ENCODE peak calls at places on chromosomes 13 and 19, in nine cellular contexts. I is GM23338, J is astrocyte, B is small intestine, W is body of pancreas, R is transverse colon, P is heart left ventricle, O is stomach, S is H1. D is an unnamed sample.

GRCh38 chr13:24985102-24985501 is 110.8 kb upstream of the PABPC3 start:
- DNase-seq in I (peak; percentile 50), J (no peak), B (no peak), W (no peak), R (no peak), P (no peak), O (no peak), S (no peak), D (no peak)

GRCh38 chr19:7393459-7393858 is 44.7 kb downstream of the ARHGEF18 start:
- DNase-seq in I (no peak), J (no peak), B (no peak), W (no peak), R (no peak), P (no peak), O (no peak), S (no peak), D (no peak)

GRCh38 chr13:113654591-113655357 is 3.2 kb downstream of the ATP4B start:
- DNase-seq in I (no peak), J (no peak), B (no peak), W (peak; percentile 3), R (peak; percentile 3), P (no peak), O (peak; percentile 22), S (no peak), D (no peak)

GRCh38 chr13:86554066-86554465 is 754.8 kb upstream of the SLITRK6 start:
- DNase-seq in I (no peak), J (no peak), B (no peak), W (no peak), R (no peak), P (no peak), O (no peak), S (no peak), D (no peak)

GRCh38 chr13:36998624-36999041 is 507 bp downstream of the ALG5 start:
- DNase-seq in I (peak; percentile 47), J (no peak), B (peak; percentile 7), W (peak; percentile 28), R (peak; percentile 11), P (peak; percentile 57), O (no peak), S (no peak), D (no peak)

GRCh38 chr13:43487459-43487858 is 299.3 kb downstream of the ENOX1 start:
- DNase-seq in I (no peak), J (no peak), B (no peak), W (no peak), R (no peak), P (no peak), O (no peak), S (no peak), D (no peak)

GRCh38 chr13:102555914-102556553 is 40.8 kb upstream of the TPP2 start:
- DNase-seq in I (peak; percentile 74), J (peak; percentile 10), B (peak; percentile 5), W (no peak), R (no peak), P (no peak), O (no peak), S (no peak), D (peak; percentile 36)

GRCh38 chr13:32314271-32314967 is 744 bp downstream of the ZAR1L start:
- DNase-seq in I (no peak), J (no peak), B (no peak), W (peak; percentile 14), R (peak; percentile 28), P (peak; percentile 81), O (peak; percentile 28), S (no peak), D (no peak)

GRCh38 chr19:21848706-21849105 is 12.7 kb upstream of the ZNF43 start:
- DNase-seq in I (no peak), J (peak; percentile 61), B (no peak), W (no peak), R (no peak), P (no peak), O (no peak), S (no peak), D (peak; percentile 36)

GRCh38 chr19:21856751-21857150 is 20.8 kb upstream of the ZNF43 start:
- DNase-seq in I (peak; percentile 24), J (no peak), B (no peak), W (no peak), R (no peak), P (no peak), O (no peak), S (no peak), D (no peak)

GRCh38 chr19:21850636-21851255 is 14.8 kb upstream of the ZNF43 start:
- DNase-seq in I (no peak), J (no peak), B (no peak), W (no peak), R (no peak), P (no peak), O (no peak), S (no peak), D (no peak)

DNA sequence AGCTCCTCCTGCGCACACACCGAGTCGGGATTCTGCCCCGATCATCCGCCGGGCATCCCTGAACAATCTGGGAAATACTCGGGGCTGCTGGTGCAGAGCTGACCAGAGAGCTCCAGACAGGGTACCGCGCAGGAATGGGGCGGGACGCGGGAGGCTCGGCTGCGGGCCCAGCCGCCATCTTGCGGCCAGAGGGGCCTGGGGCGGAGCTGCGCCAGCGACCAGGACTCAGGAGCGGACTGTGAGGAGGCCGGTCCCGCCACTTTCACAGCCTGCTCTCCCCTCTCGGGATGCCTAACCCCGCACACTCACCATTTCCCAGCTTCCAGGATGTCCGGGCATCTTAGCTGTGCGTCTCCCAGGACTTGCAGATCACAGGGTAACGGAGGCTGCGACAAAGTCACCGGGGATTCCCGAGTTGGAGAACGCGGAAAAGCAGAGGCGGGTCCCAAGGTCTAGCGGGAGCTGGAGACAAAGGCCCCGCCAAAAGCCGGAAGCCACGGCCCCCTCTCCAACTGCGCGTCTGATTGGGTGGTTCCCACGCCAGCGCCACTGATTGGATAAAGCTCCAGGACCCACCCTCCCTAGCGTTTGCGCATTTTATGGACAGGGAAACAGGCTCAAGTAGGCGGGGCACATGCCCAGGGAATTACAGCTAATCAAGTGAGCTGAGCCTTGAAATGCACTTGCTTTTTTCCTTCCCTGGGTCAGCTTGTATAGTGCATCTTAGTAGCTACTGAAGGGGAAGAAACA is 15.8 kb upstream of the ZNF43 start:
- DNase-seq in I (peak; percentile 99), J (peak; percentile 92), B (peak; percentile 91), W (peak; percentile 96), R (peak; percentile 94), P (peak; percentile 96), O (peak; percentile 92), S (peak; percentile 85), D (peak; percentile 96)
- H3K4me3 ChIP-seq in I (peak overlapping the region; percentile 84), J (peak overlapping the region; percentile 79), B (peak overlapping the region; percentile 81), W (peak overlapping the region; percentile 82), R (peak overlapping the region; percentile 73), P (peak overlapping the region; percentile 96), O (peak overlapping the region; percentile 95), S (peak overlapping the region; percentile 92), D (peak overlapping the region; percentile 95)

GRCh38 chr19:30791116-30791515 is 418.9 kb downstream of the ZNF536 start:
- DNase-seq in I (no peak), J (no peak), B (no peak), W (no peak), R (no peak), P (no peak), O (no peak), S (no peak), D (no peak)
- H3K27ac ChIP-seq in I (no peak overlapping the region), J (no peak overlapping the region), B (no peak overlapping the region), W (no peak overlapping the region), R (no peak overlapping the region), P (no peak overlapping the region), O (no peak overlapping the region), S (no peak overlapping the region), D (no peak overlapping the region)

DNA sequence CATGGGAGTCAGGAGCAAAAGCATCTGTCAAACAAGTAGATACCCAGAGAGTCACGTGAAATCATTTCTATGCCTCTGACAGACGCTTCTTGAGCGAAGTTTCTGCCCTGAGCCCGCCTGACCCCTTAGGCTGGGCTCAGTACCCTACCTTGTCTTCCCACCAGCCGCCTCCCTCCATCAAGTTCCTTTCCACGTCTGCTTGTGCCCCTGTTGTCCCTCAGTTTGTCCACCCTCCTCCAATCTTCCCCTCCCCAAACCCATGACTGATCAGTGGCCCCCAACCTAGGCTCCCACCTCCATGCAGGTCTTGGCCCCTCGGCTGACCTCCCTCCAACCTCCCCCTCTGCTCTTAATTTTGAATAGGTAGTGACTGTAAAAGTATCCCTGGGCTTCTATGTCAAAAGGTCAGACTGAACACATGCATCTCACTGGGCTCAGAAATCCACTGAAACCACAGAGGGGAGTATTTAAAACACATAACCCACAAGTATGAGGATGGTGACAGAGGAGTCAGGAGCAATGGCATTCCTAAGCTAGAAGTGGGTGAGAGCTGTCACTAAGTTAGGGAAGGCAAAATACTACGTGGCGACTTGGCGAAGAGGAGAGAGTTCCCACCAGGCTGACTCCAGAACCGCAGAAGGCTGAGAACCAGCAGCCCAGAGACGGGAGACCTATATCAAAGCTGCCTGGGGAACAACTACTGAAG is 1.7 kb upstream of the ZNF446 start:
- DNase-seq in I (no peak), J (peak; percentile 89), B (no peak), W (no peak), R (no peak), P (no peak), O (no peak), S (no peak), D (peak; percentile 76)
- H3K4me3 ChIP-seq in I (peak overlapping the region; percentile 82), J (peak overlapping the region; percentile 69), B (no peak overlapping the region), W (no peak overlapping the region), R (no peak overlapping the region), P (no peak overlapping the region), O (no peak overlapping the region), S (no peak overlapping the region), D (no peak overlapping the region)

GRCh38 chr13:26602783-26603182 is 45.3 kb downstream of the WASF3 start:
- DNase-seq in I (no peak), J (no peak), B (no peak), W (no peak), R (no peak), P (no peak), O (no peak), S (no peak), D (no peak)

GRCh38 chr13:26601669-26602068 is 44.2 kb downstream of the WASF3 start:
- DNase-seq in I (no peak), J (peak; percentile 49), B (no peak), W (no peak), R (no peak), P (no peak), O (no peak), S (no peak), D (peak; percentile 43)

GRCh38 chr13:26599885-26600284 is 42.4 kb downstream of the WASF3 start:
- DNase-seq in I (no peak), J (no peak), B (no peak), W (no peak), R (no peak), P (no peak), O (no peak), S (no peak), D (no peak)

GRCh38 chr13:26599403-26599802 is 41.9 kb downstream of the WASF3 start:
- DNase-seq in I (no peak), J (no peak), B (no peak), W (no peak), R (no peak), P (no peak), O (no peak), S (no peak), D (no peak)

DNA sequence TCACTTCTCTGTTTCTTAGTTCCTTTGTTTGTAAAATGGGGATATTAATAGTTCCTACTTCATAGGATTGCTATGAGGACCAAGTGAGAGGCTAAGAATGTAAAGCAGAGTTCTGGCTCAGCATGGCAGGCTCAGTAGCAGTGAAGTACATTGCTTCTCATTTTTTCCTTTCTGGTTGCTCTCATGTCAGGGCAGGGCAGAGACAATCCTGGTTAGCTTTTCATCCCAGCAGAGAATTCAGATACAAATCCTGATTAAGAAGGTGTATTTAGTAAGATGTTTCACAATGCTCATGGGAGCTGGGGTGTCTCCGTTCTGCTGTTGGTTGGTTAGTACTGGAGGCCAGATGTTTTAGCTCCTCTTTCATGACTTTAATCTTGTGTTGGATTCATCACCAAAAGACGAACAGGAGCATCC is 42.9 kb downstream of the WASF3 start:
- DNase-seq in I (no peak), J (peak; percentile 20), B (no peak), W (no peak), R (no peak), P (no peak), O (no peak), S (no peak), D (no peak)
- H3K27ac ChIP-seq in I (no peak overlapping the region), J (no peak overlapping the region), B (no peak overlapping the region), W (no peak overlapping the region), R (no peak overlapping the region), P (no peak overlapping the region), O (no peak overlapping the region), S (no peak overlapping the region), D (no peak overlapping the region)

D was measured in brain microvascular endothelial cell.